ENCODE peak calls at places on chromosomes 11 and 22, in seven cellular contexts. V is GM12891; F is amygdala; I is psoas muscle; S is EH; N is astrocyte of the hippocampus; T is naive thymus-derived CD8-positive, alpha-beta T cell. M is an unnamed sample.

GRCh38 chr11:57641426-57641825 is 8.3 kb downstream of the YPEL4 start:
- DNase-seq in V (no peak), F (no peak), I (no peak), S (peak), N (peak), T (no peak), M (peak)

GRCh38 chr22:36948273-36949055 is 35.0 kb downstream of the CSF2RB start:
- DNase-seq in V (no peak), F (no peak), I (no peak), S (peak), N (peak), T (no peak), M (no peak)

GRCh38 chr11:132539590-132540368 is 992.5 kb downstream of the OPCML start:
- DNase-seq in V (no peak), F (no peak), I (no peak), S (no peak), N (no peak), T (no peak), M (no peak)

GRCh38 chr11:76205252-76206076 is 838 bp downstream of the WNT11 start:
- DNase-seq in V (no peak), F (no peak), I (peak), S (no peak), N (no peak), T (no peak), M (no peak)

GRCh38 chr11:110077866-110078325 is 15.3 kb upstream of the ZC3H12C start:
- DNase-seq in V (no peak), F (no peak), I (no peak), S (peak), N (peak), T (no peak), M (peak)

GRCh38 chr11:105156231-105156630 is 16.7 kb upstream of the CARD18 start:
- DNase-seq in V (no peak), F (no peak), I (no peak), S (no peak), N (no peak), T (no peak), M (no peak)

GRCh38 chr22:21009638-21010425 is 5.1 kb upstream of the P2RX6 start:
- DNase-seq in V (no peak), F (no peak), I (no peak), S (peak), N (peak), T (peak), M (peak)

GRCh38 chr11:6443269-6444003 is 2.6 kb upstream of the HPX start:
- DNase-seq in V (peak), F (peak), I (peak), S (peak), N (peak), T (peak), M (peak)

GRCh38 chr11:2741377-2742131 is 41.8 kb upstream of the KCNQ1OT1 start:
- DNase-seq in V (no peak), F (no peak), I (peak), S (peak), N (no peak), T (no peak), M (peak)

GRCh38 chr11:126059238-126059761 is 3.4 kb downstream of the CDON start:
- DNase-seq in V (no peak), F (no peak), I (no peak), S (no peak), N (peak), T (no peak), M (peak)

GRCh38 chr22:35688913-35689675 is 28.6 kb upstream of the APOL5 start:
- DNase-seq in V (no peak), F (no peak), I (no peak), S (peak), N (no peak), T (no peak), M (no peak)

GRCh38 chr11:114262681-114263509 is 33.3 kb upstream of the NNMT start:
- DNase-seq in V (no peak), F (peak), I (peak), S (peak), N (peak), T (peak), M (peak)

GRCh38 chr11:44630511-44631210 is 65.2 kb downstream of the CD82 start:
- DNase-seq in V (no peak), F (no peak), I (no peak), S (no peak), N (no peak), T (no peak), M (no peak)

GRCh38 chr11:65557280-65558001 is 718 bp downstream of the LTBP3 start:
- DNase-seq in V (no peak), F (no peak), I (peak), S (peak), N (peak), T (no peak), M (no peak)

GRCh38 chr11:70233511-70233919 is 30.4 kb downstream of the FADD start:
- DNase-seq in V (no peak), F (no peak), I (no peak), S (peak), N (peak), T (no peak), M (no peak)

GRCh38 chr22:50361222-50361621 is 18.1 kb downstream of the PPP6R2 start:
- DNase-seq in V (no peak), F (no peak), I (no peak), S (no peak), N (no peak), T (no peak), M (no peak)

GRCh38 chr11:124970925-124971324 is 16.9 kb downstream of the CCDC15 start:
- DNase-seq in V (no peak), F (no peak), I (no peak), S (peak), N (peak), T (no peak), M (peak)

GRCh38 chr11:57348636-57349323 is 10.6 kb downstream of the P2RX3 start:
- DNase-seq in V (no peak), F (no peak), I (no peak), S (peak), N (no peak), T (no peak), M (no peak)

GRCh38 chr11:6548641-6549040 is 51.6 kb downstream of the DNHD1 start:
- DNase-seq in V (no peak), F (no peak), I (no peak), S (no peak), N (no peak), T (no peak), M (no peak)

GRCh38 chr11:16853266-16853665 is 114.8 kb downstream of the C11orf58 start:
- DNase-seq in V (no peak), F (no peak), I (no peak), S (no peak), N (no peak), T (no peak), M (no peak)

GRCh38 chr11:44566952-44567875 is 1.8 kb downstream of the CD82 start:
- DNase-seq in V (no peak), F (no peak), I (no peak), S (no peak), N (no peak), T (no peak), M (no peak)

GRCh38 chr11:130407978-130408377 is 20.4 kb downstream of the ADAMTS8 start:
- DNase-seq in V (no peak), F (no peak), I (peak), S (peak), N (peak), T (no peak), M (peak)

GRCh38 chr22:50086526-50086925 is 1.3 kb upstream of the MLC1 start:
- DNase-seq in V (no peak), F (no peak), I (no peak), S (peak), N (peak), T (no peak), M (no peak)

GRCh38 chr11:36214484-36214883 is 74.7 kb downstream of the COMMD9 start:
- DNase-seq in V (no peak), F (no peak), I (no peak), S (no peak), N (no peak), T (no peak), M (no peak)

GRCh38 chr11:71988050-71988449 is 10.7 kb upstream of the IL18BP start:
- DNase-seq in V (no peak), F (no peak), I (no peak), S (peak), N (peak), T (no peak), M (no peak)

GRCh38 chr11:119933584-119933983 is 204.3 kb downstream of the TRIM29 start:
- DNase-seq in V (no peak), F (no peak), I (no peak), S (no peak), N (no peak), T (no peak), M (no peak)

GRCh38 chr11:127006311-127006710 is 5.7 kb upstream of the KIRREL3 start:
- DNase-seq in V (no peak), F (no peak), I (no peak), S (peak), N (peak), T (no peak), M (no peak)

GRCh38 chr11:118699508-118700220 is 20.2 kb upstream of the TREH start:
- DNase-seq in V (no peak), F (no peak), I (no peak), S (no peak), N (no peak), T (peak), M (no peak)

GRCh38 chr11:128488471-128488870 is 98.9 kb downstream of the ETS1 start:
- DNase-seq in V (no peak), F (no peak), I (no peak), S (peak), N (peak), T (no peak), M (peak)

GRCh38 chr22:40853961-40854360 is 2.5 kb downstream of the ST13 start:
- DNase-seq in V (no peak), F (no peak), I (no peak), S (peak), N (no peak), T (no peak), M (peak)

GRCh38 chr11:19861171-19861570 is 148.5 kb downstream of the NAV2 start:
- DNase-seq in V (no peak), F (no peak), I (no peak), S (peak), N (no peak), T (no peak), M (no peak)

GRCh38 chr11:47061429-47062178 is 115.1 kb downstream of the ARFGAP2 start:
- DNase-seq in V (no peak), F (no peak), I (no peak), S (no peak), N (no peak), T (no peak), M (no peak)

GRCh38 chr11:27839226-27839913 is 139.1 kb upstream of the BDNF start:
- DNase-seq in V (no peak), F (no peak), I (no peak), S (peak), N (peak), T (no peak), M (peak)

GRCh38 chr11:130383363-130384168 is 44.8 kb downstream of the ADAMTS8 start:
- DNase-seq in V (no peak), F (no peak), I (peak), S (peak), N (peak), T (no peak), M (peak)

GRCh38 chr11:46253258-46254134 is 24.0 kb upstream of the CREB3L1 start:
- DNase-seq in V (no peak), F (no peak), I (no peak), S (no peak), N (no peak), T (no peak), M (no peak)

GRCh38 chr11:122724520-122724919 is 69.0 kb downstream of the UBASH3B start:
- DNase-seq in V (no peak), F (no peak), I (no peak), S (peak), N (no peak), T (no peak), M (no peak)

GRCh38 chr11:123238297-123238696 is 43.2 kb upstream of the CLMP start:
- DNase-seq in V (no peak), F (no peak), I (peak), S (peak), N (no peak), T (no peak), M (peak)

GRCh38 chr11:126456089-126456488 is 100.6 kb downstream of the ST3GAL4 start:
- DNase-seq in V (no peak), F (no peak), I (no peak), S (no peak), N (no peak), T (no peak), M (no peak)

GRCh38 chr11:132205006-132205405 is 834.6 kb downstream of the NTM start:
- DNase-seq in V (no peak), F (no peak), I (no peak), S (no peak), N (no peak), T (no peak), M (no peak)

GRCh38 chr11:16785520-16786128 is 47.2 kb downstream of the C11orf58 start:
- DNase-seq in V (peak), F (peak), I (no peak), S (peak), N (peak), T (peak), M (peak)